ENCODE peak calls at places on chromosome 18, in four cellular contexts. J, S, Z and R are unnamed samples.

GRCh38 chr18:50429207-50429948 is 54.5 kb downstream of the SKA1 start:
- DNase-seq in J (no peak), Z (no peak), S (no peak), R (no peak)

GRCh38 chr18:33116376-33116775 is 324.1 kb downstream of the CCDC178 start:
- DNase-seq in S (peak), Z (no peak), J (peak), R (peak)

GRCh38 chr18:50687491-50687890 is 127.6 kb downstream of the MAPK4 start:
- DNase-seq in Z (no peak), S (peak), J (peak), R (peak)

GRCh38 chr18:13672657-13673056 is 53.7 kb downstream of the FAM210A start:
- DNase-seq in Z (no peak), S (no peak), J (no peak), R (no peak)

GRCh38 chr18:23634692-23635091 is 28.0 kb downstream of the ANKRD29 start:
- DNase-seq in J (no peak), Z (no peak), S (no peak), R (no peak)

GRCh38 chr18:71682591-71682990 is 861.6 kb downstream of the CBLN2 start:
- DNase-seq in J (no peak), S (no peak), Z (no peak), R (no peak)

GRCh38 chr18:9861933-9862332 is 23.8 kb upstream of the TXNDC2 start:
- DNase-seq in J (no peak), Z (no peak), S (no peak), R (no peak)

GRCh38 chr18:68847219-68847860 is 49.5 kb downstream of the CCDC102B start:
- DNase-seq in Z (no peak), S (no peak), J (no peak), R (no peak)

GRCh38 chr18:32303400-32303799 is 113.6 kb downstream of the MEP1B start:
- DNase-seq in Z (no peak), J (no peak), S (no peak), R (no peak)

GRCh38 chr18:9803698-9804516 is 81.9 kb upstream of the TXNDC2 start:
- DNase-seq in J (no peak), S (no peak), Z (no peak), R (peak)

GRCh38 chr18:13892098-13892497 is 23.2 kb downstream of the MC2R start:
- DNase-seq in Z (no peak), J (no peak), S (no peak), R (no peak)

GRCh38 chr18:9613550-9614400 is 584 bp downstream of the PPP4R1 start:
- DNase-seq in J (peak), Z (peak), S (peak), R (peak)

GRCh38 chr18:71209944-71210343 is 921.1 kb downstream of the SOCS6 start:
- DNase-seq in Z (no peak), S (no peak), J (no peak), R (no peak)

GRCh38 chr18:42196651-42197050 is 241.6 kb downstream of the PIK3C3 start:
- DNase-seq in J (no peak), Z (no peak), S (no peak), R (no peak)

GRCh38 chr18:78980777-78981651 is 1.4 kb downstream of the SALL3 start:
- DNase-seq in Z (no peak), J (no peak), S (no peak), R (no peak)

GRCh38 chr18:22348521-22349316 is 69.0 kb downstream of the CTAGE1 start:
- DNase-seq in J (peak), S (peak), Z (no peak), R (peak)

GRCh38 chr18:46723856-46724415 is 32.9 kb downstream of the ST8SIA5 start:
- DNase-seq in S (no peak), Z (no peak), J (no peak), R (no peak)

GRCh38 chr18:75407468-75408437 is 19.8 kb downstream of the SMIM21 start:
- DNase-seq in J (no peak), Z (no peak), S (no peak), R (peak)

GRCh38 chr18:70046207-70046606 is 98.5 kb upstream of the CD226 start:
- DNase-seq in Z (no peak), J (no peak), S (no peak), R (no peak)

GRCh38 chr18:78721281-78721949 is 258.2 kb upstream of the SALL3 start:
- DNase-seq in J (peak), Z (no peak), S (peak), R (no peak)

GRCh38 chr18:2846638-2847340 is at the start of gene EMILIN2:
- DNase-seq in S (peak), J (peak), Z (peak), R (peak)

GRCh38 chr18:44924750-44925534 is 244.3 kb downstream of the SETBP1 start:
- DNase-seq in S (no peak), Z (no peak), J (no peak), R (no peak)

GRCh38 chr18:32770181-32770650 is 2.6 kb downstream of the KLHL14 start:
- DNase-seq in S (peak), Z (no peak), J (no peak), R (peak)

GRCh38 chr18:22170421-22171262 is 1.3 kb downstream of the GATA6 start:
- DNase-seq in Z (no peak), S (peak), J (peak), R (peak)

GRCh38 chr18:47100214-47100831 is 50.0 kb downstream of the HDHD2 start:
- DNase-seq in S (peak), J (no peak), Z (peak), R (no peak)

GRCh38 chr18:75161629-75162028 is 47.3 kb downstream of the PTGR3 start:
- DNase-seq in J (no peak), S (no peak), Z (no peak), R (no peak)

GRCh38 chr18:43533371-43533770 is 256.1 kb upstream of the SYT4 start:
- DNase-seq in S (no peak), J (no peak), Z (no peak), R (no peak)

GRCh38 chr18:68428666-68429065 is 286.2 kb downstream of the TMX3 start:
- DNase-seq in S (no peak), Z (no peak), J (no peak), R (no peak)

GRCh38 chr18:74654637-74655036 is 57.0 kb downstream of the ZNF407 start:
- DNase-seq in J (no peak), S (no peak), Z (no peak), R (no peak)

GRCh38 chr18:10123006-10123950 is 209.5 kb downstream of the VAPA start:
- DNase-seq in S (no peak), Z (no peak), J (no peak), R (no peak)

GRCh38 chr18:7890078-7890477 is 323.0 kb downstream of the PTPRM start:
- DNase-seq in J (no peak), Z (no peak), S (no peak), R (no peak)

DNA sequence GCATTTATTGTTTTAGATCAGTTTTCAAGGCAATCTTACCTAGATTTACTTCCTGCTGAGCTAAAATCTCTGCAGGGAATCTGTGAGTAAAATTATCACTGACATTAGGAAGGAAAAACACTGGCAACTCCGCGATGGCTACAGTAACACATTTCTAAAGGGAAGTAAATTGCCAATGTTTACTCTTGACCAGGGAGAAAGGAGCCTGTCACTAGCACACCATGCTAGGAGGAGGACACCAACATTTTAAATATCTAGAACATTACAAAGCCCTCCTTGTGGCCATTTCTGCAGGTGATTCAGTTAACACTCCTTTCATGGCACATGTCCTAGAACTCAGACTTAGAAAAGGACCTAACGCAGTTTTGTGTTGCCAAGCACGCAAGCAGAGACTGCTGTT is 58.4 kb downstream of the TCF4 start:
- DNase-seq in J (no peak), S (no peak), Z (no peak), R (no peak)
- H3K27ac ChIP-seq in J (no peak), S (no peak), Z (no peak), R (no peak)

DNA sequence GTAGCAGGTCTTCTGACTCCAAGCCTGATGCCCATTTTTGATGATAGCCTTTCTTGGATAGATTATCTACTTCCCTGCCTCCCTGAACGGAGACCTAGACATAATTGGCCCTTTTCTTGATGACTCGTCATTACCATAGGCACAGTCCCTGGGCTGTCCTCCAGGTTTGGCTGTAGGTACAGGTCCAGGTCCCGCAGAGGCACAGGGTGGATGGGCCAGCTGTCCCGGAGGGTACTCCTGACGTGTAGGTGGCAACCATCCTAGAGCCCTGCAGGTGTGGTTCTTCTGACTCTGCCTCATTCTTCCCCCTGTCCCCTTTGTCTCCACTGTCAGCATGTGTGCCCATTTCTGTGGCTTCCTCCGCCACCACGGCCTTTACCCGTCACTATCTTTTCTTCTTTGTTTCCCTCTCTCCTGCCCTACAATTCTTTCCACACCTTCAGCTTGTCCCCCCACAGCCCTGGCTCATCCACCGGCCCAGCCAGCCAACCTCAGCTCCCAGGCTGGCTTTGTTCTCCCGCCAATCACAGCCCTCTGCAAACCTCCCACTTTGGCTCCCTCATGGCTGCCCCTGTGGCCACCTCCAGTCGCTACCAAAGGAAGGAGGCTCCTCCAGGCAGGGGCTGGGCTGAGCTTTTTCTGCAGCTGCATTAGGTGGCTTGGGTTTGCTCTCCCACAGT is 102.8 kb downstream of the SMAD7 start:
- DNase-seq in S (peak), J (no peak), Z (no peak), R (no peak)
- H3K27ac ChIP-seq in S (no peak), J (no peak), Z (no peak), R (peak)

DNA sequence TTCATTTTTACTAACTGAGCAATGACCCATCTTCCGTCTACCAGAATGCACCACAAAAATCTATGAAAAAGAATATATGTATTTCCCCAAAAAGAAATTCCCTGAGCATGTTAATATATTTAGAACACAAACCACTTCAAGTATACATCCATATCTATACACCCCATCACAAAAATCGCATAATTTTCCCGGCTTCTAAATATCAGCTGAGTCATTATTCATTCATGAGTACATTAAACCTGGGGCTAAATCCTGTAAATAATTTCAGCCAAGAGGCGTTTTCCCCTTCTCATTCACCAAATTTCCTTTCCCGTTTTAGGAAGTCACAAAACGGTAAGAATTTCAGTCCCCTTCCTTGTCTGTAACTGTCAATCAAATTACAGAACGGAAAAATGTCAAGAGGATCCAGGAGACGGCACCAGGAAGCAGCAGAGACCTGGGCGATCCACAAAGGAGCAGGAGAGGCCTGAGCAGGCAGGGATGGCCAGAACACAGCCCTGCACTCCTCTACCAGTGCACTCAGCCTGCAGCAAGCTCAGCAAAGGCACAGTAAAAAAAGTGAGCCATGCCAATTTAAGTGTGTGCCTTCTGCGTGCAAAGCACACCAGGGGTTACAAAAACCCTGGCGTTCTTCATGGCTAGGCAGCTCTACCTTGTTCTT is 300.7 kb downstream of the TCF4 start:
- DNase-seq in S (no peak), Z (no peak), J (no peak), R (no peak)
- H3K27ac ChIP-seq in S (peak), Z (no peak), J (no peak), R (peak)

GRCh38 chr18:59139615-59140286 is at the start of gene SEC11C:
- DNase-seq in S (peak), J (peak), Z (peak), R (peak)
- H3K27ac ChIP-seq in S (peak), J (peak), Z (peak), R (peak)

DNA sequence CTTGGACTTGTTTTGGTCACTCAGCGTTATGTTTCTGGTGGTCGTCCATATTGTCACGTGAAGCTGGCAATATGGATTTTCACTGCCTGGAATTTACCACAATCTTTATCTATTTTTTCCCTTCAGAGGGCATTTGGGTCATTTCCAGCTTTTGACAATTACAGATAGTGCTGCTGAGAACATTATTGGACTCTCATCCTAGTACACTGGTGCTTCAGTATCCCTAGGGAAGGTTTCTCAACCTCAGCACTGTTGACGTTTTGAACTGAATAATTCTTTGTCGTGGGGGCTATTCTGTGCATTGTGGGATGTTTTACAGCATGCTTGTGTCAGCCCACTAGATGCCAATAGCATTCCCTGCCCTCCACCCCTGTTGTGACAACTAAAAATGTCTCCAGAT is 185.8 kb downstream of the TPGS2 start:
- DNase-seq in S (no peak), J (no peak), Z (no peak), R (no peak)
- H3K27ac ChIP-seq in S (no peak), J (no peak), Z (no peak), R (no peak)

GRCh38 chr18:25287096-25287495 is 64.9 kb downstream of the ZNF521 start:
- DNase-seq in J (no peak), S (no peak), Z (no peak), R (no peak)

GRCh38 chr18:25284861-25285574 is 66.9 kb downstream of the ZNF521 start:
- DNase-seq in Z (no peak), S (no peak), J (no peak), R (no peak)

GRCh38 chr18:25291150-25291549 is 60.8 kb downstream of the ZNF521 start:
- DNase-seq in J (no peak), Z (no peak), S (no peak), R (no peak)

GRCh38 chr18:25289040-25289631 is 62.8 kb downstream of the ZNF521 start:
- DNase-seq in S (no peak), J (no peak), Z (no peak), R (no peak)

DNA sequence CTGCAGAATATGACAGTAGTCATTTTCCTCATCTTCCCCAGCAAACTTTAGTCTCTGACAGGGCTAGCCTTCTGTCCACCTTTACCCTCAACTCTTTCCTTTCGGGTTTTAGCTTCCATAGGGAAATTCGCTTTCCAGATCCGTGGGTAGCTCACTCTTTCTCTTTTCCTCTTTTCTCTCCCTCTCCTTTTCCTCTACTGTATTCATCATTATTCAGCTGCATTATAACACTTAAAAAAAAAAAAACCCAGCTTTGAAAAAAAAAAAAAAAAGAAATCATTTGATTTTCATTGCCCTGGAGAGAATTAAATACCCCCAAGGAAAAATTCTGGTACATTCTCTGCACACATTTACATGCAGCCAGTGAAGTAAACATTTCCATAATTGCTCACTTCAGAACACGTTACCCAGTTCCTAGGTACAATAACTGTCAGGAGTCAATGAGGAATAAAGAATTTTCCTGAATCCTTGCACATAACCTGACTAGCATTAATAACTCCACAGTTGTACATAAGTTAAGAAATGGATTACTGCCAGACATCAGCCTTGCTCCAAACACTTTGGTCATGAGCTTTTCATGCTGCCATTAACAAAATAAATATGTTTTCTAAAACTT is 63.5 kb downstream of the ZNF521 start:
- DNase-seq in Z (no peak), S (no peak), J (no peak), R (no peak)
- H3K27ac ChIP-seq in Z (no peak), S (no peak), J (peak), R (no peak)

DNA sequence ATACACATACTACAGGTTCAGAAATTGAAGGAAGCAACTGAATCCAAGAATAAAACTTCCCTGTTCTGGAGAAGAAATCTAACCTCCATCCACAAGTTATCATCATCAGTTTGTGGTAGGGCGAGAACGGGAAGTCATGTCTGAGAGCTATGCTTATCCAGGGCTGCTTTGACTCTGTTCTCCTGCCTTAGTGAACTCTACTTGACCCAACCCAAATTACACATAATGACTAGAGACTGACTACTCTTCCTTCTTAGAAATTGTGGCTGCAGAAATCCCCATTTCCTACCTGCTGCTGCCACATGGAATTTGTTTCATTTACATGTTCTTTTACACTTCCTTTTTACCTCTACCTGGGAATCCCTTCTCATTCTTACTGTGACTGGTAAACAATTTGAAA is 1102.6 kb upstream of the PIK3C3 start:
- DNase-seq in S (no peak), Z (no peak), J (no peak), R (no peak)
- H3K27ac ChIP-seq in S (no peak), Z (no peak), J (no peak), R (no peak)

DNA sequence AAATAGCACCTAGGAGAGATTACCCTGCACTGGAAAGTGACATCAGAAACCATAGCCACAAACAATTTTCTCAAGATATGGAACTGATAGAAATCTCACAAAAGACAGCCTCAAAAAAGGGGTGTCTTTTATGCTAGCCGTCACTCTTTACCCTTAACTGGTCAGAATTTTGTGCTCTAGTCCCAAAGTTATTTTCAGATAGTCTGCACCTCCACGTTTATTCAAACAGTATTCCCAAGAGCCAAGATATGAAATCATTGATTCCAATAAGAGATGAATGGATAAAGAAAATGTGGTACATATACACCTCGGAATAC is 23.5 kb upstream of the PMAIP1 start:
- DNase-seq in S (no peak), Z (no peak), J (no peak), R (no peak)
- H3K27ac ChIP-seq in S (no peak), Z (no peak), J (no peak), R (no peak)